ENCODE peak calls at places on chromosomes 7 and 10, in six cellular contexts. G is CD8-positive, alpha-beta T cell; Z is lung; N is uterus; R is Caco-2; S is astrocyte. E is an unnamed sample. For H3K27me3, the result is how much of the 10 kb centered on the place peaks cover.

GRCh38 chr7:18019562-18019961 is 8.1 kb downstream of the PRPS1L1 start:
- DNase-seq in Z (no peak), N (no peak), G (no peak), S (peak), R (no peak), E (peak)

GRCh38 chr7:131619336-131620305 is 63.2 kb upstream of the PODXL start:
- DNase-seq in Z (no peak), S (no peak), R (peak), N (no peak), G (no peak), E (no peak)

GRCh38 chr10:34247560-34247959 is 567.5 kb downstream of the PARD3 start:
- DNase-seq in N (no peak), G (no peak), R (no peak), S (no peak), Z (no peak), E (no peak)

GRCh38 chr10:124680675-124681074 is 63.5 kb downstream of the FAM53B start:
- DNase-seq in N (no peak), R (no peak), G (no peak), S (no peak), Z (peak), E (no peak)

GRCh38 chr10:13816195-13816926 is 229.6 kb downstream of the PRPF18 start:
- DNase-seq in S (peak), N (no peak), Z (peak), R (no peak), G (no peak), E (no peak)

GRCh38 chr7:36925207-36925606 is 200.9 kb upstream of the AOAH start:
- DNase-seq in S (no peak), G (no peak), N (no peak), Z (no peak), R (no peak), E (no peak)

GRCh38 chr7:17680943-17681351 is 259.3 kb downstream of the SNX13 start:
- DNase-seq in N (no peak), Z (no peak), R (no peak), G (no peak), S (no peak), E (no peak)

GRCh38 chr7:12759112-12759511 is 71.7 kb downstream of the ARL4A start:
- DNase-seq in Z (no peak), N (no peak), R (no peak), G (no peak), S (no peak), E (no peak)

GRCh38 chr7:1716263-1717094 is 46.4 kb downstream of the ELFN1 start:
- DNase-seq in R (peak), N (no peak), Z (no peak), S (peak), G (no peak), E (no peak)

GRCh38 chr10:14971867-14972448 is 12.8 kb downstream of the MEIG1 start:
- DNase-seq in S (no peak), N (no peak), G (peak), Z (no peak), R (peak), E (no peak)

GRCh38 chr10:19014034-19014433 is 34.6 kb upstream of the MALRD1 start:
- DNase-seq in S (peak), N (no peak), Z (no peak), R (no peak), G (no peak), E (peak)

DNA sequence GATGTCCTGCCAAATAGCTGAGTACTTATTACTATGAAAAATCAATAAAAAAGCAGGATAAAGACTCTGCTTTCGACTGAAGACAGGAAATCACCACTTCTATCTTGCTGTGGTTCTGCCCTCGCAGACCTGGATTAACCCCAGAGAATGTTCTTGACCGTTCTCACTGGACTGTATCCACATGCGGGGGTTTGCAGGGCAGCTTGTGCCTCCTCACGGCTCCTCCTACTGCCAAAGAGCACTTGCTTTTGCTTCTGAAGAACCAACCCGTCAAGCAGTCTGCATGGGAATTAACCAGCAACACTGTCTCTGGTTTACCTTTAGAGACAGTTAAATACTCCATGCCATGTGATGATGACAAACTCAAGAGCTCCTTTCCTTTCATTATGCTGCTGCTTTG is 184.0 kb downstream of the GFRA1 start:
- DNase-seq in S (no peak), R (no peak), Z (no peak), N (no peak), G (no peak), E (no peak)
- H3K27me3 ChIP-seq in S (under half), R (under half), Z (under half), N (under half), G (under half), E (under half)

GRCh38 chr10:31467791-31468535 is 148.9 kb downstream of the ZEB1 start:
- DNase-seq in N (no peak), R (peak), G (no peak), Z (no peak), S (peak), E (no peak)
- TF ChIP-seq CTCF in N (no peak), R (peak), G (no peak), Z (no peak), S (peak), E (peak)

GRCh38 chr10:103969857-103970627 is 3.1 kb downstream of the SLK start:
- DNase-seq in R (no peak), S (no peak), Z (no peak), N (no peak), G (no peak), E (no peak)
- H3K4me3 ChIP-seq in R (no peak), S (peak), Z (no peak), N (peak), G (peak), E (peak)

GRCh38 chr10:101287922-101288638 is 58.8 kb upstream of the LBX1 start:
- DNase-seq in R (peak), Z (no peak), S (no peak), N (no peak), G (no peak), E (no peak)
- H3K27me3 ChIP-seq in R (under half), Z (under half), S (half or more), N (under half), G (half or more), E (half or more)

GRCh38 chr7:92987095-92987494 is 130.7 kb downstream of the SAMD9 start:
- DNase-seq in S (peak), Z (no peak), G (no peak), R (no peak), N (no peak), E (no peak)
- TF ChIP-seq CTCF in S (no peak), Z (no peak), G (no peak), R (no peak), N (no peak), E (no peak)

DNA sequence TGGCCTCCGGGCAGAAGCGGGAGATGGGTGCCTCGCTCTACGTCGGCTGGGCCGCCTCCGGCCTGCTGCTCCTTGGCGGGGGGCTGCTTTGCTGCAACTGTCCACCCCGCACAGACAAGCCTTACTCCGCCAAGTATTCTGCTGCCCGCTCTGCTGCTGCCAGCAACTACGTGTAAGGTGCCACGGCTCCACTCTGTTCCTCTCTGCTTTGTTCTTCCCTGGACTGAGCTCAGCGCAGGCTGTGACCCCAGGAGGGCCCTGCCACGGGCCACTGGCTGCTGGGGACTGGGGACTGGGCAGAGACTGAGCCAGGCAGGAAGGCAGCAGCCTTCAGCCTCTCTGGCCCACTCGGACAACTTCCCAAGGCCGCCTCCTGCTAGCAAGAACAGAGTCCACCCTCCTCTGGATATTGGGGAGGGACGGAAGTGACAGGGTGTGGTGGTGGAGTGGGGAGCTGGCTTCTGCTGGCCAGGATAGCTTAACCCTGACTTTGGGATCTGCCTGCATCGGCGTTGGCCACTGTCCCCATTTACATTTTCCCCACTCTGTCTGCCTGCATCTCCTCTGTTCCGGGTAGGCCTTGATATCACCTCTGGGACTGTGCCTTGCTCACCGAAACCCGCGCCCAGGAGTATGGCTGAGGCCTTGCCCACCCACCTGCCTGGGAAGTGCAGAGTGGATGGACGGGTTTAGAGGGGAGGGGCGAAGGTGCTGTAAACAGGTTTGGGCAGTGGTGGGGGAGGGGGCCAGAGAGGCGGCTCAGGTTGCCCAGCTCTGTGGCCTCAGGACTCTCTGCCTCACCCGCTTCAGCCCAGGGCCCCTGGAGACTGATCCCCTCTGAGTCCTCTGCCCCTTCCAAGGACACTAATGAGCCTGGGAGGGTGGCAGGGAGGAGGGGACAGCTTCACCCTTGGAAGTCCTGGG is 1.1 kb downstream of the CLDN4 start:
- DNase-seq in G (no peak), Z (peak), N (no peak), S (no peak), R (peak), E (no peak)
- H3K4me3 ChIP-seq in G (no peak), Z (peak), N (no peak), S (no peak), R (peak), E (peak)

GRCh38 chr10:17838080-17838634 is 29.0 kb downstream of the MRC1 start:
- DNase-seq in G (no peak), Z (no peak), S (no peak), N (no peak), R (no peak), E (no peak)

GRCh38 chr10:17835688-17836087 is 26.5 kb downstream of the MRC1 start:
- DNase-seq in S (peak), R (peak), G (no peak), N (no peak), Z (no peak), E (peak)

GRCh38 chr10:17836917-17837316 is 27.8 kb downstream of the MRC1 start:
- DNase-seq in N (no peak), S (peak), R (peak), G (no peak), Z (peak), E (peak)

GRCh38 chr10:17841055-17841454 is 31.9 kb downstream of the MRC1 start:
- DNase-seq in G (no peak), N (no peak), R (no peak), S (no peak), Z (no peak), E (no peak)
- H3K27me3 ChIP-seq in G (under half), N (under half), R (under half), S (under half), Z (under half), E (under half)

DNA sequence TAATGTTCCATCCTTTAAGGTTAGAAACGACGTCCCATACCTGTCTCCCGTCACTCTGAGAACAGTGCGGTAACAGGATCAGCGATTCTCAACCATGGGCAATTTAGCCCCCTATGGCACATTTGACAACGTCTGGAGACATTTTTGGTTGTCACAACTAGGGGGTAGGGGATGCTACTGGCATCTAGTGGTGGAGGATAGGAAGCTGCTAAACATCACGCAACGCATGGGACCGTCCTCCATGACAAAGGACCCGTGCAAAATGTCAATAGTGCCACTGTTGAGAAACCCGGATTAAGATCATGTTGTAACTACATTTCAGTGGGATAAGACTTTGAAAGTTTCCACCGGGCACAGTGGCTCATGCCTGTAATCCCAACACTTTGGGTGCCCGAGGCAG is 5.0 kb upstream of the PAXIP1 start:
- DNase-seq in S (no peak), N (no peak), R (peak), Z (no peak), G (peak), E (no peak)
- TF ChIP-seq CTCF in S (peak), N (no peak), R (peak), Z (no peak), G (no peak), E (peak)

GRCh38 chr7:115005942-115006341 is 84.0 kb downstream of the MDFIC start:
- DNase-seq in S (no peak), N (no peak), G (no peak), R (peak), Z (no peak), E (no peak)
- H3K4me3 ChIP-seq in S (no peak), N (no peak), G (no peak), R (no peak), Z (no peak), E (no peak)

E was measured in kidney epithelial cell.